ENCODE peak calls at places on chromosomes 1 and 21, in ten cellular contexts. P is lower lobe of right lung, F is pancreas, X is IMR-90, R is fibroblast of the aortic adventitia, W is fibroblast of lung, Z is prostate gland, E is hepatocyte, I is kidney epithelial cell, O is GM23338. T is an unnamed sample.

GRCh38 chr1:234602334-234603220 is 7.4 kb downstream of the IRF2BP2 start:
- DNase-seq in P (no peak), F (no peak), X (peak), R (peak), W (peak), Z (peak), E (peak), I (peak), O (no peak), T (peak)

GRCh38 chr1:1915911-1916835 is 1.1 kb downstream of the CALML6 start:
- DNase-seq in P (peak), F (peak), X (no peak), R (no peak), W (no peak), Z (no peak), E (peak), I (no peak), O (no peak), T (no peak)

GRCh38 chr21:25896657-25897056 is 161.9 kb downstream of the GABPA start:
- DNase-seq in P (no peak), F (no peak), X (no peak), R (no peak), W (no peak), Z (no peak), E (no peak), I (no peak), O (no peak), T (no peak)

GRCh38 chr1:203306970-203307541 is 1.7 kb downstream of the BTG2 start:
- DNase-seq in P (no peak), F (peak), X (no peak), R (peak), W (no peak), Z (no peak), E (peak), I (no peak), O (no peak), T (no peak)

GRCh38 chr1:53736290-53736689 is 2.7 kb downstream of the GLIS1 start:
- DNase-seq in P (no peak), F (no peak), X (peak), R (no peak), W (peak), Z (no peak), E (no peak), I (no peak), O (no peak), T (no peak)

GRCh38 chr1:938088-938683 is 14.5 kb downstream of the SAMD11 start:
- DNase-seq in P (no peak), F (peak), X (peak), R (peak), W (no peak), Z (peak), E (peak), I (no peak), O (no peak), T (peak)

GRCh38 chr1:228377664-228378452 is 28.8 kb downstream of the TRIM11 start:
- DNase-seq in P (peak), F (peak), X (no peak), R (no peak), W (no peak), Z (no peak), E (no peak), I (no peak), O (no peak), T (no peak)

GRCh38 chr1:8396912-8397406 is 79.0 kb downstream of the SLC45A1 start:
- DNase-seq in P (no peak), F (no peak), X (peak), R (peak), W (peak), Z (no peak), E (peak), I (peak), O (no peak), T (peak)

GRCh38 chr21:42847726-42848125 is 31.6 kb downstream of the WDR4 start:
- DNase-seq in P (peak), F (peak), X (no peak), R (no peak), W (no peak), Z (no peak), E (no peak), I (no peak), O (no peak), T (no peak)

GRCh38 chr1:189150624-189151023 is 1327.0 kb downstream of the BRINP3 start:
- DNase-seq in P (no peak), F (no peak), X (no peak), R (no peak), W (no peak), Z (no peak), E (no peak), I (no peak), O (no peak), T (no peak)

GRCh38 chr1:200217703-200218102 is 190.2 kb downstream of the NR5A2 start:
- DNase-seq in P (no peak), F (no peak), X (no peak), R (no peak), W (no peak), Z (peak), E (no peak), I (no peak), O (no peak), T (no peak)

GRCh38 chr1:44660176-44660575 is 14.1 kb downstream of the TMEM53 start:
- DNase-seq in P (peak), F (peak), X (no peak), R (no peak), W (peak), Z (peak), E (no peak), I (no peak), O (no peak), T (no peak)

GRCh38 chr1:61259379-61260148 is 177.2 kb downstream of the NFIA start:
- DNase-seq in P (no peak), F (no peak), X (no peak), R (peak), W (no peak), Z (no peak), E (no peak), I (no peak), O (no peak), T (no peak)

GRCh38 chr1:3069491-3070303 is 694 bp downstream of the PRDM16 start:
- DNase-seq in P (peak), F (peak), X (peak), R (peak), W (peak), Z (peak), E (peak), I (no peak), O (peak), T (peak)

GRCh38 chr1:43997979-43998378 is 6.6 kb downstream of the CCDC24 start:
- DNase-seq in P (no peak), F (no peak), X (no peak), R (no peak), W (no peak), Z (no peak), E (no peak), I (no peak), O (no peak), T (no peak)

GRCh38 chr1:3785458-3786157 is 10.7 kb downstream of the LRRC47 start:
- DNase-seq in P (peak), F (peak), X (no peak), R (peak), W (no peak), Z (no peak), E (no peak), I (no peak), O (peak), T (peak)

GRCh38 chr1:6210606-6211355 is 4.9 kb downstream of the RNF207 start:
- DNase-seq in P (no peak), F (no peak), X (no peak), R (no peak), W (no peak), Z (no peak), E (no peak), I (no peak), O (no peak), T (no peak)

GRCh38 chr1:153125536-153125935 is 12.2 kb upstream of the SPRR2F start:
- DNase-seq in P (no peak), F (no peak), X (no peak), R (no peak), W (no peak), Z (no peak), E (no peak), I (no peak), O (no peak), T (no peak)

GRCh38 chr1:116122955-116123757 is 12.0 kb downstream of the MAB21L3 start:
- DNase-seq in P (peak), F (no peak), X (peak), R (peak), W (peak), Z (no peak), E (peak), I (peak), O (no peak), T (peak)

GRCh38 chr1:201882665-201883132 is 6.0 kb upstream of the SHISA4 start:
- DNase-seq in P (no peak), F (no peak), X (peak), R (peak), W (peak), Z (no peak), E (no peak), I (no peak), O (peak), T (peak)

GRCh38 chr1:22428672-22429071 is 23.0 kb upstream of the ZBTB40 start:
- DNase-seq in P (no peak), F (no peak), X (peak), R (peak), W (peak), Z (no peak), E (peak), I (no peak), O (peak), T (peak)

GRCh38 chr1:46596846-46597245 is 7.2 kb downstream of the MKNK1 start:
- DNase-seq in P (no peak), F (no peak), X (no peak), R (no peak), W (no peak), Z (no peak), E (no peak), I (no peak), O (no peak), T (no peak)

GRCh38 chr1:29415156-29415830 is 179.0 kb downstream of the PTPRU start:
- DNase-seq in P (no peak), F (no peak), X (no peak), R (no peak), W (no peak), Z (no peak), E (no peak), I (no peak), O (peak), T (no peak)

GRCh38 chr1:164466429-164466828 is 92.6 kb upstream of the PBX1 start:
- DNase-seq in P (no peak), F (no peak), X (no peak), R (no peak), W (peak), Z (no peak), E (no peak), I (no peak), O (no peak), T (peak)

GRCh38 chr21:16195476-16195875 is 465.7 kb downstream of the USP25 start:
- DNase-seq in P (no peak), F (no peak), X (peak), R (peak), W (peak), Z (no peak), E (no peak), I (no peak), O (no peak), T (peak)

GRCh38 chr1:156912861-156913808 is 7.3 kb upstream of the LRRC71 start:
- DNase-seq in P (peak), F (peak), X (no peak), R (no peak), W (no peak), Z (no peak), E (peak), I (no peak), O (peak), T (no peak)

GRCh38 chr1:66333463-66334232 is 200.3 kb upstream of the SGIP1 start:
- DNase-seq in P (no peak), F (no peak), X (no peak), R (no peak), W (no peak), Z (no peak), E (no peak), I (no peak), O (peak), T (no peak)

GRCh38 chr1:43329995-43330751 is 7.4 kb upstream of the MPL start:
- DNase-seq in P (no peak), F (no peak), X (peak), R (peak), W (peak), Z (no peak), E (peak), I (peak), O (peak), T (peak)

GRCh38 chr21:38520511-38520910 is 22.2 kb upstream of the ERG start:
- DNase-seq in P (no peak), F (no peak), X (no peak), R (no peak), W (no peak), Z (no peak), E (no peak), I (no peak), O (no peak), T (no peak)

GRCh38 chr21:42781150-42781980 is 98.0 kb downstream of the WDR4 start:
- DNase-seq in P (no peak), F (peak), X (no peak), R (no peak), W (no peak), Z (peak), E (peak), I (no peak), O (peak), T (peak)

GRCh38 chr21:32423320-32423719 is 10.8 kb downstream of the EVA1C start:
- DNase-seq in P (no peak), F (no peak), X (peak), R (peak), W (peak), Z (no peak), E (no peak), I (no peak), O (no peak), T (peak)

GRCh38 chr1:50978144-50978851 is 8.3 kb downstream of the CDKN2C start:
- DNase-seq in P (peak), F (peak), X (peak), R (peak), W (peak), Z (peak), E (peak), I (no peak), O (peak), T (peak)

GRCh38 chr1:157993179-157994080 is at the start of gene KIRREL1:
- DNase-seq in P (peak), F (peak), X (peak), R (peak), W (peak), Z (peak), E (peak), I (no peak), O (peak), T (peak)

GRCh38 chr1:40784141-40784770 is 669 bp downstream of the KCNQ4 start:
- DNase-seq in P (no peak), F (no peak), X (no peak), R (no peak), W (no peak), Z (no peak), E (peak), I (no peak), O (peak), T (no peak)

GRCh38 chr1:201988593-201988992 is 6.1 kb downstream of the RNPEP start:
- DNase-seq in P (no peak), F (no peak), X (no peak), R (no peak), W (no peak), Z (no peak), E (no peak), I (no peak), O (no peak), T (no peak)

GRCh38 chr1:47650205-47650604 is 212.4 kb downstream of the FOXD2 start:
- DNase-seq in P (peak), F (no peak), X (peak), R (peak), W (peak), Z (no peak), E (peak), I (peak), O (no peak), T (peak)

GRCh38 chr1:157505481-157506272 is 46.6 kb downstream of the FCRL5 start:
- DNase-seq in P (no peak), F (peak), X (peak), R (peak), W (peak), Z (peak), E (peak), I (no peak), O (peak), T (peak)

GRCh38 chr1:184407816-184408510 is 21.1 kb downstream of the C1orf21 start:
- DNase-seq in P (no peak), F (no peak), X (peak), R (no peak), W (peak), Z (no peak), E (no peak), I (peak), O (no peak), T (peak)

DNA sequence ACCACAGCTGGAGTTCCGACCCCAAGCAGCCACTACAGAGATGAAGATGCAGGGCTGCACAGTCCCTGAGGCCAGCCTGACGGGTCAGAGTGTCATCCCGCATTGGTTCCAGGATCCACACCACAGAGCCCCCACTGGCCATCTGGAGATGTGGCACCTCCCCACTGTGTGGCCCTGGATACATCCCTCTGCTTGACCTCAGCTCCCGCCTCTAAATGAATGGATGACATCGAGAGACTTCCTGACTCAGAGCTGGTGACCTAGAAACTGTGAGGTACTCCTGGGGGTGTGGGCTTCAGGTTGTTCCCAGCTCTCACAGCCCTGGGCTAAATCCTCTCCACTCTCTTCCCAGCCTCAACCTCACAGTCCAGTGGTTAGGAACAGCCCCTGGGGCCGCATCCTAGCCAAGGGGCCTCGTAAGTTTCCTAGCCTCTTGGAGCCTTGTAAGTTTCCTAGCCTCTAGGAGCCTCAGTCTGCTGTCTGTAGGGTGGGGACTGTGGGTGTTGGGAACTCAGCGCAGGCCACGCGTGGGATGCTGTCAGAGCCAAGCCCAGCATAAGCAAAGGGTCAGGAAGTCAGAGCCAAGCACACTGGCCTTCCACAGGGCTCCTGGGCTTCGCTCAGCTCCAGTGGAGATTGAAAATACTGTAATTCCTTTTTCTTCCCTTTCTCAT is 87.5 kb upstream of the RUNX3 start:
- DNase-seq in P (no peak), F (no peak), X (peak), R (no peak), W (no peak), Z (no peak), E (no peak), I (peak), O (peak), T (peak)
- TF ChIP-seq CTCF in P (no peak), F (no peak), X (peak), R (peak), W (no peak), Z (no peak), E (no peak), I (no peak), O (no peak), T (no peak)

GRCh38 chr1:198275598-198275997 is 118.8 kb downstream of the NEK7 start:
- DNase-seq in P (no peak), F (no peak), X (no peak), R (no peak), W (peak), Z (no peak), E (no peak), I (no peak), O (no peak), T (no peak)

GRCh38 chr1:198270421-198270820 is 113.6 kb downstream of the NEK7 start:
- DNase-seq in P (no peak), F (no peak), X (no peak), R (no peak), W (no peak), Z (no peak), E (no peak), I (no peak), O (no peak), T (no peak)

GRCh38 chr1:198271467-198271866 is 114.7 kb downstream of the NEK7 start:
- DNase-seq in P (no peak), F (no peak), X (no peak), R (no peak), W (no peak), Z (no peak), E (no peak), I (no peak), O (no peak), T (no peak)

GRCh38 chr1:198272492-198272891 is 115.7 kb downstream of the NEK7 start:
- DNase-seq in P (no peak), F (no peak), X (peak), R (peak), W (no peak), Z (no peak), E (no peak), I (no peak), O (no peak), T (no peak)

DNA sequence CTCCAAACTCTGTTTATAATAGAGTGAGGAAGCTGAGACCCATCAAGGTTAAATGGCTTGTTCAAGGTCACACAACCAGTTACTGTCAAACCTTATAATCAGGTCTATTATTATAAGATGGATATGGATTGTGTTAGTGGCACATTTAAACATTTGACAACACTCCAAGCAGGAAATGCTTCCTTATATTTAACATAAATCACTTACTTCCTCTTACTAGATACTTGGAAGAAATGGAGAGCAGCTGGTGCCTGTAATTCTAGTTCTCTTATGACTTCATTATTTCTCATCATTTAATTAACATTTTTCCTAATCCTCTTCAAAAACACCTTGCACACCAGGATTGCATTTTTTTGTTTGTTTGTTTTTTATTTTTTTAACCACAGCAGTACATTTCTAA is 117.1 kb downstream of the NEK7 start:
- DNase-seq in P (no peak), F (no peak), X (no peak), R (no peak), W (no peak), Z (no peak), E (no peak), I (no peak), O (no peak), T (peak)
- H3K4me3 ChIP-seq in P (no peak), F (no peak), X (no peak), R (no peak), W (no peak), Z (no peak), E (no peak), I (no peak), O (no peak), T (no peak)

GRCh38 chr1:181135462-181135781 is 46.9 kb downstream of the IER5 start:
- DNase-seq in P (no peak), F (peak), X (no peak), R (peak), W (peak), Z (no peak), E (no peak), I (no peak), O (peak), T (no peak)
- TF ChIP-seq CTCF in P (peak), F (no peak), X (peak), R (peak), W (peak), Z (no peak), E (peak), I (peak), O (peak), T (peak)

DNA sequence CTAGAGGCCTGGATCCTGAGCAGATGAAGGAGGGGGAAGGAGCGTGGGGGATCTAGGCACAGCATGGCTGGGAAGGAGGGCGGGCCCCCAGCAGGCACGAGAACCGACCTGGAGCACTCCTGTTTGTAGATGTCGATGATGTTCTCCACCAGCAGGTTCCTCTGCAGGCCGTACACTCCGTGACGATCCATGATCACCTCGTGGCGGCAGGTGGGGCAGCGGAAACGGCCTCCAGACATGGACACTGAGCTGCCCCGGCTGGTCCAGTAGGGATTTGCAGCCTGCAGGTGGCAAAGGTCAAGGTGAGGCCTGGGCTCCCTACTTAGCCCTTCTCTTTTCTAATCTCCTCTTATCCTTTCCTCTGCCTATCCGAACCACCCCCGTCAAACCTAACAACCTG is 1.3 kb downstream of the TRIM63 start:
- DNase-seq in P (no peak), F (no peak), X (no peak), R (no peak), W (no peak), Z (no peak), E (no peak), I (no peak), O (no peak), T (no peak)
- H3K4me3 ChIP-seq in P (no peak), F (no peak), X (no peak), R (no peak), W (no peak), Z (no peak), E (no peak), I (no peak), O (no peak), T (no peak)